ENCODE peak calls at places on chromosomes 5 and 9, in six cellular contexts. C is prostate gland, S is psoas muscle, L is hepatocyte, Z is A549, A is HCT116. D is an unnamed sample.

GRCh38 chr5:75167345-75167744 is 69.3 kb downstream of the ANKRD31 start:
- DNase-seq in C (no peak), L (peak), A (peak), S (no peak), Z (peak), D (no peak)

GRCh38 chr9:91219557-91219956 is 142.2 kb downstream of the AUH start:
- DNase-seq in C (no peak), A (no peak), S (no peak), L (no peak), Z (no peak), D (no peak)

GRCh38 chr5:128213340-128213739 is 129.8 kb downstream of the SLC12A2 start:
- DNase-seq in Z (peak), A (peak), C (peak), L (peak), S (no peak), D (peak)

GRCh38 chr5:77852514-77853352 is 76.6 kb upstream of the TBCA start:
- DNase-seq in C (no peak), A (no peak), S (peak), Z (peak), L (peak), D (no peak)

GRCh38 chr9:3475300-3476020 is 50.3 kb downstream of the RFX3 start:
- DNase-seq in L (no peak), S (peak), A (no peak), C (no peak), Z (no peak), D (no peak)

GRCh38 chr9:116653580-116654355 is 33.3 kb upstream of the TRIM32 start:
- DNase-seq in A (no peak), S (no peak), C (no peak), Z (no peak), L (no peak), D (no peak)

GRCh38 chr5:38162625-38163024 is 95.7 kb upstream of the EGFLAM start:
- DNase-seq in C (no peak), Z (no peak), S (peak), A (no peak), L (no peak), D (no peak)

GRCh38 chr9:135523521-135524129 is 2.4 kb downstream of the LCN1 start:
- DNase-seq in A (no peak), L (no peak), C (no peak), S (no peak), Z (no peak), D (no peak)

GRCh38 chr5:76378355-76378754 is 24.7 kb upstream of the IQGAP2 start:
- DNase-seq in S (no peak), Z (no peak), L (no peak), C (no peak), A (no peak), D (no peak)

GRCh38 chr9:87063883-87064282 is 116.6 kb upstream of the GAS1 start:
- DNase-seq in S (no peak), Z (no peak), C (no peak), A (no peak), L (no peak), D (no peak)

GRCh38 chr5:88836195-88836838 is 46.7 kb downstream of the MEF2C start:
- DNase-seq in L (peak), C (no peak), A (no peak), Z (no peak), S (peak), D (no peak)

GRCh38 chr9:113475031-113475430 is 11.5 kb downstream of the RGS3 start:
- DNase-seq in Z (no peak), A (no peak), C (no peak), S (no peak), L (no peak), D (no peak)

GRCh38 chr9:78187763-78188495 is 47.9 kb upstream of the CEP78 start:
- DNase-seq in A (no peak), C (no peak), S (no peak), L (no peak), Z (no peak), D (no peak)

GRCh38 chr5:143200781-143201398 is 202.6 kb downstream of the NR3C1 start:
- DNase-seq in S (peak), C (no peak), A (no peak), L (no peak), Z (no peak), D (peak)

GRCh38 chr5:176825957-176826356 is 15.6 kb downstream of the UNC5A start:
- DNase-seq in Z (no peak), S (peak), L (no peak), A (no peak), C (no peak), D (no peak)
- H3K27ac ChIP-seq in Z (no peak), S (no peak), L (no peak), A (no peak), C (no peak), D (no peak)

DNA sequence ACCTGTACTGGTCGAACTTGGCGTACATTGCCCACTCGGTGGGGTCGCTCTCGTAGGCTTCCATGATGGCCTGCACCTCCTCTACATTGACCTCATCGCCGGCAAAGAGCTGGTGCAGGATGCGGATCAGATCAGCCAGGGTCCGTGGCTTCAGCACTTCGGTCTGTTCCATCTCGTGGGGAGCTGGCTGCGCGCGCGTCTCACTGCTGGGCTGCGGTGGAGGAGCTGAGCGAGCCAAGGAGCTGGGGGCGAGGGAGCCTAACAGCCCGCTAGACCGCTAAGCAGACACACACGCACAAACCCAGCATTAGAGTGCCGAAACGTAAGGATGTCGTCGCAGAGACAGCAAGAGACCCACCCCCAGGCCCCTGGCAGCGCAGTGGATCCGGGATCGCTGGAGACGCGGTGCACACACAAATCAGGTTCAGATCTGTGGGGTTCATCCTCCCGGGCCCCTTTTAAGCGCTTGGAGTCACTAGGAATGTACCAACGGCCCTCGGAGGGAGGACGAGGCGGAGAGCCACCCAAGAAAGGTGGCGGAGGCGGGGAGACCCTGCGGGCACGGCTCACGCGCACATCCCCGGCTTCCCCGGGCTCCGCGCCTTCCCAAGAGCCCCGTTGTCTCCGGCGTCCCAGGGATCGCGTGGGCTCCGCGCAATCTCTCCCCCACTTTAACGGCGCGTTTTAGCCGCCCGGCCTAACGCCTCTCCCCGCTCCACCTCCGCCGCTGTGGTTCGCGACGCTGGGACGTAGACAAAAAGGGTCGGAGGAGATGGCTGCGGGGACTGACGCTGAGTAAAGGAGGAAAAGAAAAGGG is at the start of gene CDO1:
- DNase-seq in S (peak), C (no peak), Z (no peak), L (peak), A (no peak), D (no peak)
- H3K4me3 ChIP-seq in S (peak), C (peak), Z (no peak), L (peak), A (no peak), D (peak)

GRCh38 chr5:108531367-108532211 is 149.7 kb upstream of the FBXL17 start:
- DNase-seq in C (no peak), A (no peak), S (no peak), L (peak), Z (no peak), D (no peak)
- H3K27ac ChIP-seq in C (no peak), A (no peak), S (no peak), L (peak), Z (no peak), D (no peak)

GRCh38 chr5:149605354-149605997 is 24.2 kb downstream of the ARHGEF37 start:
- DNase-seq in Z (no peak), L (no peak), A (no peak), C (no peak), S (no peak), D (no peak)

GRCh38 chr5:149604321-149604720 is 23.0 kb downstream of the ARHGEF37 start:
- DNase-seq in A (no peak), Z (no peak), L (no peak), S (no peak), C (no peak), D (no peak)

GRCh38 chr5:149603210-149603609 is 21.9 kb downstream of the ARHGEF37 start:
- DNase-seq in C (no peak), Z (no peak), A (no peak), S (no peak), L (no peak), D (no peak)

GRCh38 chr5:149608936-149609502 is 27.7 kb downstream of the ARHGEF37 start:
- DNase-seq in C (no peak), L (no peak), S (no peak), Z (no peak), A (no peak), D (no peak)

GRCh38 chr5:149605998-149606721 is 24.9 kb downstream of the ARHGEF37 start:
- DNase-seq in A (peak), L (peak), Z (peak), S (peak), C (peak), D (peak)
- H3K4me3 ChIP-seq in A (peak), L (no peak), Z (peak), S (no peak), C (no peak), D (no peak)

GRCh38 chr9:33851301-33851700 is 34.3 kb downstream of the UBE2R2 start:
- DNase-seq in C (no peak), Z (no peak), A (no peak), S (no peak), L (no peak), D (no peak)

GRCh38 chr9:33856247-33856646 is 39.3 kb downstream of the UBE2R2 start:
- DNase-seq in L (no peak), Z (no peak), S (no peak), C (no peak), A (no peak), D (no peak)

GRCh38 chr9:33850267-33850629 is 33.3 kb downstream of the UBE2R2 start:
- DNase-seq in A (no peak), Z (no peak), S (no peak), C (no peak), L (no peak), D (no peak)

GRCh38 chr9:33852216-33852826 is 35.4 kb downstream of the UBE2R2 start:
- DNase-seq in S (peak), A (peak), Z (peak), L (peak), C (peak), D (no peak)

DNA sequence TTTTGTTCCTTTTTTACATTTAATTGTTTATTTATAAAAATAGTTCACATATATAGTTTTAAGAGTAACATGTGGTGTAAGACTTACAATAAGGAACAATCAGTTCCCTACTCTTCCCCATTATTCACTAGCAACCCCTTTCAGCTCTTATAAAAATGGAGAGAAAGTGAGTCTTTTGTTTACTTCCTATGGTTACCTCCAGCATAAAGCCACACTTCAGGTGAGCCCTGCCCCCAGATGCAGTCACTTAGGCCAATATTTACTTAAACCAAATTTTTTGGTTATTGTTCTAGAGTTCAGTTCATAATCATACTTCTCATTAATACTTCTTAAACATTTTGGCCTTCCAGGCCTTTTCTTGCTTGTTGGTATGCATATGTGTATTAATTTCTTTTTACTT is 33.7 kb downstream of the UBE2R2 start:
- DNase-seq in L (no peak), S (no peak), Z (no peak), C (no peak), A (no peak), D (no peak)
- H3K27ac ChIP-seq in L (peak), S (peak), Z (peak), C (peak), A (no peak), D (no peak)

GRCh38 chr5:165560641-165561040 is 2055.2 kb downstream of the MAT2B start:
- DNase-seq in Z (no peak), L (no peak), S (no peak), A (no peak), C (no peak), D (no peak)
- H3K4me3 ChIP-seq in Z (no peak), L (no peak), S (no peak), A (no peak), C (no peak), D (no peak)

GRCh38 chr5:25944786-25945185 is 1093.6 kb downstream of the CDH9 start:
- DNase-seq in A (no peak), C (no peak), S (no peak), Z (no peak), L (no peak), D (no peak)

GRCh38 chr5:25948278-25948677 is 1090.1 kb downstream of the CDH9 start:
- DNase-seq in A (no peak), L (no peak), C (no peak), S (no peak), Z (no peak), D (no peak)

GRCh38 chr5:25955337-25955736 is 1083.0 kb downstream of the CDH9 start:
- DNase-seq in Z (no peak), C (no peak), L (no peak), S (no peak), A (no peak), D (no peak)

GRCh38 chr5:25950681-25951080 is 1087.7 kb downstream of the CDH9 start:
- DNase-seq in S (no peak), C (no peak), L (no peak), A (no peak), Z (no peak), D (no peak)
- H3K27ac ChIP-seq in S (no peak), C (no peak), L (no peak), A (no peak), Z (no peak), D (no peak)

GRCh38 chr9:96719538-96720315 is 58.2 kb downstream of the ZNF510 start:
- DNase-seq in Z (no peak), S (no peak), C (no peak), A (no peak), L (no peak), D (no peak)
- H3K4me3 ChIP-seq in Z (no peak), S (peak), C (peak), A (no peak), L (no peak), D (no peak)

GRCh38 chr9:127959841-127960409 is 20.9 kb downstream of the EEIG1 start:
- DNase-seq in S (no peak), C (no peak), Z (no peak), L (no peak), A (no peak), D (no peak)

GRCh38 chr9:127954831-127955293 is 17.2 kb upstream of the DPM2 start:
- DNase-seq in Z (no peak), C (no peak), L (no peak), S (no peak), A (no peak), D (no peak)

GRCh38 chr9:127958728-127959127 is 21.1 kb upstream of the DPM2 start:
- DNase-seq in C (no peak), L (no peak), A (no peak), Z (no peak), S (no peak), D (no peak)

GRCh38 chr9:127953768-127954505 is 16.3 kb upstream of the DPM2 start:
- DNase-seq in L (no peak), Z (no peak), S (no peak), A (no peak), C (no peak), D (no peak)

DNA sequence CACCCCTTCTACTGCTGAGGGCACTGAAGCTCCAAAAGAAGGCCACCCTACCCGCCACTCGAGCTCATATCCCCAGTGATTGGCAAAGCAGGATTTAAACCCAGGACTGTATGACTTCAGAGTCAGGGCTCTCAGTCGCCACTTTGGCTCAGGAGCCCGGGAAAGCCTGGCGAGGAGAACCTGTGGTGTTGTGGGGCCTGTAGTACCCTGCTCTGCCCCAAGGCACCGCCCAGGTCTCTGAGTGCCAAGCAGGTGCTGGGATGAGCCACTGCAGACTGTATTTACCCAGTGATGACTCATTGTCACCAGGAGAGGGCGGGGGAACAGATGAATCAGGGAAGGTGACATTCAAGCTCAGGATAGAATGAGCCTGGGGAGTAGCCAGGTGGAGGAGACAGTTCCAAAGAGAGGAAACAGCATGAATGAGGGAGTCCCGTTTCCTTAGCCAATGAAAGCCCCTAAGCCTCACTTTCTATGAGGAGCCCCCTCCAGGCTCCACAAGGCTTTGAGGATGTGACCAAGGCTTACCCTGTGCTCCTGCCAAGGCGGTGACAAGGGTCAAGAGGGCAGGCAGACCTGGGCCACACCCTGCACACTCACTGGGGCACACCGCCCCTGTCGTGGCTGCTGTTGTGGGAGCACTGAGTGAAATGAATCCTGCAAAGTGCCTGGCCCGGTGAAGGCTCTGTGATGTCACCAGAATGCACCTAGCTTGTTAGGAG is 17.8 kb upstream of the DPM2 start:
- DNase-seq in C (peak), L (peak), A (peak), S (peak), Z (peak), D (peak)
- H3K27ac ChIP-seq in C (peak), L (peak), A (peak), S (peak), Z (peak), D (no peak)